ENCODE peak calls at places on chromosomes 5 and 9, in eight cellular contexts. U is right atrium auricular region; V is fibroblast of mammary gland; T is stimulated activated CD8-positive, alpha-beta memory T cell treated with anti-CD3 and anti-CD28 coated beads, Interleukin-7, amount 100 ng/mL, for 24 hours; E is activated CD4-positive, alpha-beta T cell treated with anti-CD3 and anti-CD28 coated beads for 48 hours; G is A172; B is effector memory CD4-positive, alpha-beta T cell; Q is ELF-1. K is an unnamed sample.

GRCh38 chr5:14321936-14322335 is 178.8 kb downstream of the TRIO start:
- DNase-seq in U (no peak), V (peak; percentile 27), T (no peak), E (no peak), G (no peak), B (no peak), Q (no peak), K (no peak)

GRCh38 chr5:133694181-133694831 is 82.0 kb upstream of the FSTL4 start:
- DNase-seq in U (no peak), V (no peak), T (no peak), E (no peak), G (no peak), B (no peak), Q (no peak), K (no peak)

GRCh38 chr9:138101444-138102234 is 224.1 kb downstream of the CACNA1B start:
- DNase-seq in U (no peak), V (no peak), T (no peak), E (no peak), G (no peak), B (no peak), Q (peak; percentile 20), K (no peak)

GRCh38 chr5:92552206-92553160 is 1028.5 kb downstream of the NR2F1-AS1 start:
- DNase-seq in U (no peak), V (peak; percentile 99), T (no peak), E (no peak), G (peak; percentile 77), B (no peak), Q (no peak), K (no peak)

GRCh38 chr5:10354048-10354872 is 765 bp downstream of the MARCHF6 start:
- DNase-seq in U (peak; percentile 59), V (peak; percentile 48), T (no peak), E (peak; percentile 67), G (peak; percentile 25), B (peak; percentile 24), Q (peak; percentile 75), K (peak; percentile 62)

GRCh38 chr9:71249729-71250317 is 128.4 kb upstream of the TRPM3 start:
- DNase-seq in U (no peak), V (peak; percentile 80), T (no peak), E (no peak), G (peak; percentile 79), B (no peak), Q (peak; percentile 38), K (peak; percentile 48)

GRCh38 chr9:136947955-136948510 is 3.0 kb downstream of the C8G start:
- DNase-seq in U (no peak), V (peak; percentile 30), T (no peak), E (no peak), G (peak; percentile 69), B (no peak), Q (peak; percentile 76), K (peak; percentile 48)

GRCh38 chr5:166768536-166768935 is 1522.9 kb upstream of the WWC1 start:
- DNase-seq in U (no peak), V (peak; percentile 62), T (no peak), E (no peak), G (no peak), B (no peak), Q (no peak), K (no peak)

GRCh38 chr5:146667633-146668032 is 151.6 kb upstream of the GPR151 start:
- DNase-seq in U (no peak), V (peak; percentile 62), T (no peak), E (no peak), G (peak; percentile 65), B (no peak), Q (no peak), K (no peak)

GRCh38 chr9:130195638-130196037 is 23.4 kb downstream of the NCS1 start:
- DNase-seq in U (no peak), V (no peak), T (no peak), E (no peak), G (no peak), B (no peak), Q (no peak), K (no peak)

GRCh38 chr5:13611604-13612003 is 332.9 kb downstream of the DNAH5 start:
- DNase-seq in U (no peak), V (no peak), T (no peak), E (no peak), G (no peak), B (no peak), Q (no peak), K (no peak)

GRCh38 chr5:127014573-127014972 is 15.8 kb downstream of the MARCHF3 start:
- DNase-seq in U (no peak), V (no peak), T (no peak), E (no peak), G (no peak), B (no peak), Q (no peak), K (no peak)

GRCh38 chr9:89225587-89225986 is 47.0 kb upstream of the SHC3 start:
- DNase-seq in U (peak; percentile 38), V (peak; percentile 58), T (no peak), E (no peak), G (no peak), B (no peak), Q (peak; percentile 19), K (no peak)

GRCh38 chr5:113804264-113804663 is 290.8 kb downstream of the YTHDC2 start:
- DNase-seq in U (no peak), V (no peak), T (no peak), E (no peak), G (peak; percentile 16), B (no peak), Q (no peak), K (no peak)

GRCh38 chr9:98964911-98965336 is 21.2 kb downstream of the COL15A1 start:
- DNase-seq in U (no peak), V (no peak), T (no peak), E (no peak), G (no peak), B (no peak), Q (no peak), K (no peak)

GRCh38 chr9:86837345-86837744 is 110.0 kb downstream of the GAS1 start:
- DNase-seq in U (no peak), V (no peak), T (no peak), E (no peak), G (no peak), B (no peak), Q (no peak), K (no peak)

GRCh38 chr5:122330881-122331280 is 18.8 kb downstream of the SNCAIP start:
- DNase-seq in U (no peak), V (no peak), T (no peak), E (no peak), G (no peak), B (no peak), Q (no peak), K (no peak)

GRCh38 chr5:180084638-180085561 is 13.3 kb upstream of the RNF130 start:
- DNase-seq in U (peak; percentile 55), V (no peak), T (no peak), E (no peak), G (no peak), B (no peak), Q (peak; percentile 77), K (no peak)

GRCh38 chr5:111171-111570 is 19.2 kb downstream of the PLEKHG4B start:
- DNase-seq in U (no peak), V (no peak), T (no peak), E (no peak), G (no peak), B (no peak), Q (no peak), K (no peak)

GRCh38 chr5:102971693-102972293 is 148.1 kb downstream of the GIN1 start:
- DNase-seq in U (no peak), V (peak; percentile 61), T (no peak), E (no peak), G (peak; percentile 52), B (no peak), Q (no peak), K (peak; percentile 5)

GRCh38 chr9:88657893-88658292 is 122.9 kb downstream of the NXNL2 start:
- DNase-seq in U (no peak), V (no peak), T (no peak), E (no peak), G (no peak), B (no peak), Q (no peak), K (no peak)

GRCh38 chr5:102910240-102911226 is 155.4 kb downstream of the PAM start:
- DNase-seq in U (no peak), V (peak; percentile 58), T (no peak), E (no peak), G (peak; percentile 89), B (no peak), Q (no peak), K (no peak)

GRCh38 chr5:58842851-58843250 is 260.0 kb downstream of the RAB3C start:
- DNase-seq in U (no peak), V (peak; percentile 80), T (no peak), E (no peak), G (no peak), B (no peak), Q (no peak), K (no peak)

GRCh38 chr5:95615164-95615467 is 4.8 kb upstream of the GPR150 start:
- DNase-seq in U (no peak), V (peak; percentile 28), T (no peak), E (no peak), G (no peak), B (no peak), Q (no peak), K (no peak)